ENCODE peak calls at places on chromosome 22, in four cellular contexts. Z is Panc1, O is testis, S is spleen. V is an unnamed sample. For H3K36me3, the result is how much of the 10 kb centered on the place peaks cover.

GRCh38 chr22:32949719-32950118 is 108.5 kb downstream of the SYN3 start:
- DNase-seq in S (no peak), O (no peak), Z (no peak), V (no peak)

GRCh38 chr22:50726643-50727340 is 11.2 kb upstream of the ACR start:
- DNase-seq in O (no peak), Z (no peak), S (peak), V (no peak)

GRCh38 chr22:46946383-46946965 is 184.0 kb downstream of the TBC1D22A start:
- DNase-seq in Z (no peak), O (no peak), S (no peak), V (no peak)

GRCh38 chr22:31826443-31826842 is 72.6 kb downstream of the DEPDC5 start:
- DNase-seq in S (no peak), O (no peak), Z (no peak), V (no peak)

GRCh38 chr22:31327786-31328544 is 18.2 kb downstream of the PATZ1 start:
- DNase-seq in S (no peak), O (no peak), Z (no peak), V (no peak)

GRCh38 chr22:44620129-44620840 is 81.7 kb upstream of the PRR5 start:
- DNase-seq in Z (no peak), O (peak), S (peak), V (peak)

GRCh38 chr22:30221121-30221992 is 25.2 kb downstream of the LIF start:
- DNase-seq in S (peak), Z (no peak), O (no peak), V (no peak)

GRCh38 chr22:35335468-35335867 is 35.8 kb downstream of the TOM1 start:
- DNase-seq in O (no peak), S (no peak), Z (no peak), V (no peak)

GRCh38 chr22:50062509-50063135 is 4.5 kb upstream of the TTLL8 start:
- DNase-seq in S (no peak), O (no peak), Z (no peak), V (no peak)

GRCh38 chr22:44389926-44390925 is 77.5 kb upstream of the SHISAL1 start:
- DNase-seq in O (no peak), S (peak), Z (no peak), V (peak)

GRCh38 chr22:25928038-25928437 is 186.1 kb downstream of the MYO18B start:
- DNase-seq in Z (no peak), S (no peak), O (no peak), V (no peak)

GRCh38 chr22:37498289-37498909 is 12.2 kb upstream of the MFNG start:
- DNase-seq in O (no peak), Z (no peak), S (peak), V (no peak)

GRCh38 chr22:48277868-48278581 is 1515.6 kb downstream of the TBC1D22A start:
- DNase-seq in O (no peak), S (no peak), Z (no peak), V (no peak)

GRCh38 chr22:20068640-20069039 is 11.4 kb upstream of the DGCR8 start:
- DNase-seq in Z (no peak), S (no peak), O (no peak), V (no peak)
- H3K36me3 ChIP-seq in Z (under half), S (under half), O (under half), V (under half)

GRCh38 chr22:17866621-17867020 is 92.4 kb upstream of the BID start:
- DNase-seq in S (no peak), O (no peak), Z (no peak), V (no peak)
- H3K36me3 ChIP-seq in S (under half), O (under half), Z (under half), V (under half)

GRCh38 chr22:40769761-40770160 is 49.4 kb downstream of the SLC25A17 start:
- DNase-seq in S (no peak), O (no peak), Z (no peak), V (no peak)
- H3K36me3 ChIP-seq in S (under half), O (under half), Z (under half), V (under half)

GRCh38 chr22:27686534-27686933 is 115.0 kb downstream of the MN1 start:
- DNase-seq in Z (no peak), O (peak), S (no peak), V (no peak)

GRCh38 chr22:27689664-27690063 is 111.9 kb downstream of the MN1 start:
- DNase-seq in Z (no peak), S (no peak), O (no peak), V (no peak)

GRCh38 chr22:27690596-27690995 is 111.0 kb downstream of the MN1 start:
- DNase-seq in Z (no peak), O (no peak), S (no peak), V (no peak)

GRCh38 chr22:27685971-27686370 is 115.6 kb downstream of the MN1 start:
- DNase-seq in O (no peak), S (no peak), Z (no peak), V (no peak)

GRCh38 chr22:27687984-27688545 is 113.5 kb downstream of the MN1 start:
- DNase-seq in S (no peak), O (no peak), Z (no peak), V (no peak)
- H3K36me3 ChIP-seq in S (under half), O (under half), Z (under half), V (under half)

GRCh38 chr22:45830531-45831245 is 146.3 kb downstream of the WNT7B start:
- DNase-seq in S (no peak), Z (peak), O (no peak), V (no peak)

GRCh38 chr22:45832959-45833580 is 143.9 kb downstream of the WNT7B start:
- DNase-seq in O (no peak), S (no peak), Z (no peak), V (no peak)

GRCh38 chr22:45832180-45832579 is 144.8 kb downstream of the WNT7B start:
- DNase-seq in S (no peak), Z (no peak), O (no peak), V (no peak)

GRCh38 chr22:45833613-45834012 is 143.3 kb downstream of the WNT7B start:
- DNase-seq in S (no peak), Z (no peak), O (no peak), V (no peak)

DNA sequence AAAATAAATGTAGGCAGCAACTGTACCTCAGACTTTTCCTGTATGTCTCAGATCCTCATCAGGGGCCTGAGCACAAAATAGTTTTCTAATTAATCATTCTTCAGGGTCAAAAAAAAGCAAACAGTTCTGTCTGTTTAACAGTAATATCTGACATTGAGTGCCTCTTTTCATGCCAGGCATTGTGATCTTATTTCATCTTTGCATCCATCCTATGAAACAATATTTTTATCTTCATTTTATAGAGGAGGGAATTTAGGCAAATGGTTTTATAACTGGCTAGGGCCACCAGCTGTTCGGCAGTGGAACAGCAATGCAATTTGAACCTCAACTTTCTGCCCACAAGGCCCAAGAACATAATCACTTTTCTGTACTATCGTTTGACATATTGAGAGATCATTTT is 145.6 kb downstream of the WNT7B start:
- DNase-seq in Z (peak), O (no peak), S (no peak), V (no peak)
- H3K36me3 ChIP-seq in Z (under half), O (under half), S (under half), V (under half)

GRCh38 chr22:21963790-21964211 is 11.2 kb upstream of the PPM1F start:
- DNase-seq in Z (no peak), O (no peak), S (no peak), V (no peak)
- H3K36me3 ChIP-seq in Z (under half), O (under half), S (under half), V (under half)